ENCODE peak calls at places on chromosome X, in nine cellular contexts. L is astrocyte of the spinal cord; W is neural crest cell; P is HCT116; G is activated T-cell treated with anti-CD3 and anti-CD28 coated beads, Interleukin-2, amount 50 U/mL, for 4 hours; J is HuH-7; S is activated CD8-positive, alpha-beta memory T cell treated with anti-CD3 and anti-CD28 coated beads for 1 hour; R is tibial artery; V is NCI-H1694. X is an unnamed sample.

GRCh38 chrX:13939741-13940597 is 89.7 kb downstream of the GEMIN8 start:
- DNase-seq in J (no peak), R (no peak), P (no peak), V (no peak), G (no peak), S (no peak), L (peak), W (no peak), X (no peak)

GRCh38 chrX:66098162-66098561 is 58.3 kb upstream of the VSIG4 start:
- DNase-seq in J (no peak), G (no peak), W (no peak), P (no peak), S (no peak), R (no peak), V (no peak), L (no peak), X (no peak)

GRCh38 chrX:112612558-112612957 is 67.2 kb downstream of the LHFPL1 start:
- DNase-seq in W (no peak), L (no peak), R (no peak), G (no peak), J (no peak), S (no peak), P (no peak), V (no peak), X (no peak)

GRCh38 chrX:107714196-107714811 is 61.3 kb downstream of the TSC22D3 start:
- DNase-seq in P (no peak), L (peak), G (no peak), R (peak), W (no peak), V (no peak), J (no peak), S (no peak), X (no peak)

GRCh38 chrX:54064564-54064963 is 20.3 kb upstream of the PHF8 start:
- DNase-seq in W (no peak), V (no peak), S (no peak), J (no peak), L (no peak), P (no peak), R (no peak), G (no peak), X (no peak)

GRCh38 chrX:31314921-31315320 is 243.1 kb upstream of the FTHL17 start:
- DNase-seq in P (no peak), S (no peak), V (no peak), L (peak), G (no peak), W (no peak), R (no peak), J (no peak), X (no peak)

GRCh38 chrX:31679861-31680260 is 608.0 kb upstream of the FTHL17 start:
- DNase-seq in V (no peak), W (no peak), G (no peak), S (no peak), P (no peak), J (no peak), R (no peak), L (no peak), X (no peak)

GRCh38 chrX:57573754-57574153 is 18.1 kb upstream of the ZXDB start:
- DNase-seq in L (no peak), V (no peak), J (no peak), W (no peak), S (no peak), G (no peak), P (no peak), R (no peak), X (no peak)

GRCh38 chrX:49199906-49200771 is at the start of gene SYP:
- DNase-seq in S (peak), W (peak), L (peak), G (peak), J (peak), P (peak), R (peak), V (peak), X (peak)

GRCh38 chrX:78643106-78643505 is 16.0 kb downstream of the RTL3 start:
- DNase-seq in G (no peak), R (no peak), S (no peak), W (no peak), L (peak), V (no peak), J (no peak), P (no peak), X (no peak)